ENCODE peak calls at places on chromosomes 1 and 21, in five cellular contexts. O is T-cell, Q is NCI-H69, N is aorta, R is NCI-H1694. H is an unnamed sample.

GRCh38 chr1:180168786-180169640 is 14.3 kb downstream of the QSOX1 start:
- DNase-seq in O (peak), Q (peak), N (no peak), R (peak), H (peak)

GRCh38 chr1:85093644-85094043 is 45.3 kb upstream of the MCOLN3 start:
- DNase-seq in O (no peak), Q (peak), N (no peak), R (no peak), H (no peak)

GRCh38 chr1:45488978-45489377 is 2.0 kb downstream of the TESK2 start:
- DNase-seq in O (no peak), Q (no peak), N (no peak), R (no peak), H (no peak)

GRCh38 chr1:64041366-64042131 is 161.9 kb upstream of the UBE2U start:
- DNase-seq in O (no peak), Q (peak), N (no peak), R (no peak), H (no peak)

GRCh38 chr1:39720094-39720999 is 18.3 kb upstream of the PPIE start:
- DNase-seq in O (no peak), Q (peak), N (no peak), R (peak), H (no peak)

GRCh38 chr21:33762798-33763572 is 120.7 kb downstream of the ITSN1 start:
- DNase-seq in O (no peak), Q (no peak), N (no peak), R (no peak), H (no peak)

GRCh38 chr1:114510235-114511047 is 562 bp downstream of the TRIM33 start:
- DNase-seq in O (peak), Q (peak), N (peak), R (no peak), H (no peak)

GRCh38 chr1:210663730-210664573 is 335.2 kb downstream of the HHAT start:
- DNase-seq in O (no peak), Q (peak), N (no peak), R (peak), H (no peak)

GRCh38 chr1:212291505-212292134 is 6.4 kb downstream of the PPP2R5A start:
- DNase-seq in O (no peak), Q (peak), N (no peak), R (no peak), H (no peak)

GRCh38 chr1:3483801-3484444 is 29.5 kb downstream of the ARHGEF16 start:
- DNase-seq in O (peak), Q (peak), N (no peak), R (peak), H (peak)

GRCh38 chr1:62832276-62832675 is 48.3 kb downstream of the ATG4C start:
- DNase-seq in O (no peak), Q (no peak), N (no peak), R (no peak), H (no peak)

GRCh38 chr1:37946703-37947360 is at the start of gene INPP5B:
- DNase-seq in O (peak), Q (no peak), N (peak), R (no peak), H (peak)

GRCh38 chr1:245560460-245560859 is 405.7 kb downstream of the KIF26B start:
- DNase-seq in O (no peak), Q (no peak), N (no peak), R (no peak), H (no peak)

GRCh38 chr21:41584603-41585176 is 76.7 kb upstream of the TMPRSS2 start:
- DNase-seq in O (no peak), Q (no peak), N (no peak), R (no peak), H (no peak)